ENCODE peak calls at places on chromosomes 13 and 19, in nine cellular contexts. One of them, this sample, is unnamed.

GRCh38 chr13:79079351-79079839 is 326.7 kb downstream of the RBM26 start:
- DNase-seq in CD4-positive, CD25-positive, alpha-beta regulatory T cell: no peak
- DNase-seq in heart right ventricle: no peak
- DNase-seq in pancreas: no peak
- DNase-seq in AG10803: no peak
- DNase-seq in fibroblast of mammary gland: no peak
- DNase-seq in PC-9: peak; percentile 2
- DNase-seq in fibroblast of villous mesenchyme: no peak
- DNase-seq in AG04450: no peak
- DNase-seq in this sample: no peak

GRCh38 chr13:45511310-45512147 is 46.8 kb downstream of the COG3 start:
- DNase-seq in CD4-positive, CD25-positive, alpha-beta regulatory T cell: peak; percentile 65
- DNase-seq in heart right ventricle: no peak
- DNase-seq in pancreas: no peak
- DNase-seq in AG10803: peak; percentile 73
- DNase-seq in fibroblast of mammary gland: peak; percentile 81
- DNase-seq in PC-9: peak; percentile 29
- DNase-seq in fibroblast of villous mesenchyme: peak; percentile 81
- DNase-seq in AG04450: peak; percentile 50
- DNase-seq in this sample: no peak

GRCh38 chr19:5627395-5627904 is 4.6 kb downstream of the SAFB start:
- DNase-seq in CD4-positive, CD25-positive, alpha-beta regulatory T cell: no peak
- DNase-seq in heart right ventricle: peak; percentile 40
- DNase-seq in pancreas: no peak
- DNase-seq in AG10803: peak; percentile 43
- DNase-seq in fibroblast of mammary gland: peak; percentile 76
- DNase-seq in PC-9: no peak
- DNase-seq in fibroblast of villous mesenchyme: peak; percentile 31
- DNase-seq in AG04450: no peak
- DNase-seq in this sample: peak; percentile 56

GRCh38 chr13:112428704-112429103 is 52.5 kb downstream of the SPACA7 start:
- DNase-seq in CD4-positive, CD25-positive, alpha-beta regulatory T cell: no peak
- DNase-seq in heart right ventricle: no peak
- DNase-seq in pancreas: no peak
- DNase-seq in AG10803: no peak
- DNase-seq in fibroblast of mammary gland: no peak
- DNase-seq in PC-9: no peak
- DNase-seq in fibroblast of villous mesenchyme: no peak
- DNase-seq in AG04450: no peak
- DNase-seq in this sample: no peak

GRCh38 chr13:105762096-105762495 is 773.4 kb downstream of the EFNB2 start:
- DNase-seq in CD4-positive, CD25-positive, alpha-beta regulatory T cell: no peak
- DNase-seq in heart right ventricle: no peak
- DNase-seq in pancreas: no peak
- DNase-seq in AG10803: no peak
- DNase-seq in fibroblast of mammary gland: no peak
- DNase-seq in PC-9: no peak
- DNase-seq in fibroblast of villous mesenchyme: no peak
- DNase-seq in AG04450: no peak
- DNase-seq in this sample: no peak

GRCh38 chr19:5447700-5448311 is 7.4 kb upstream of the ZNRF4 start:
- DNase-seq in CD4-positive, CD25-positive, alpha-beta regulatory T cell: no peak
- DNase-seq in heart right ventricle: no peak
- DNase-seq in pancreas: no peak
- DNase-seq in AG10803: peak; percentile 34
- DNase-seq in fibroblast of mammary gland: no peak
- DNase-seq in PC-9: no peak
- DNase-seq in fibroblast of villous mesenchyme: no peak
- DNase-seq in AG04450: no peak
- DNase-seq in this sample: no peak

GRCh38 chr13:72208112-72208645 is 341.2 kb upstream of the DACH1 start:
- DNase-seq in CD4-positive, CD25-positive, alpha-beta regulatory T cell: no peak
- DNase-seq in heart right ventricle: no peak
- DNase-seq in pancreas: no peak
- DNase-seq in AG10803: no peak
- DNase-seq in fibroblast of mammary gland: no peak
- DNase-seq in PC-9: no peak
- DNase-seq in fibroblast of villous mesenchyme: no peak
- DNase-seq in AG04450: no peak
- DNase-seq in this sample: no peak

GRCh38 chr13:97904059-97904458 is 49.4 kb upstream of the IPO5 start:
- DNase-seq in CD4-positive, CD25-positive, alpha-beta regulatory T cell: no peak
- DNase-seq in heart right ventricle: no peak
- DNase-seq in pancreas: no peak
- DNase-seq in AG10803: peak; percentile 86
- DNase-seq in fibroblast of mammary gland: no peak
- DNase-seq in PC-9: no peak
- DNase-seq in fibroblast of villous mesenchyme: no peak
- DNase-seq in AG04450: no peak
- DNase-seq in this sample: no peak

GRCh38 chr19:2246801-2247361 is 2.2 kb upstream of the AMH start:
- DNase-seq in CD4-positive, CD25-positive, alpha-beta regulatory T cell: no peak
- DNase-seq in heart right ventricle: peak; percentile 73
- DNase-seq in pancreas: peak; percentile 56
- DNase-seq in AG10803: peak; percentile 36
- DNase-seq in fibroblast of mammary gland: peak; percentile 73
- DNase-seq in PC-9: no peak
- DNase-seq in fibroblast of villous mesenchyme: no peak
- DNase-seq in AG04450: no peak
- DNase-seq in this sample: no peak

GRCh38 chr13:19769854-19770253 is 12.9 kb downstream of the PSPC1 start:
- DNase-seq in CD4-positive, CD25-positive, alpha-beta regulatory T cell: no peak
- DNase-seq in heart right ventricle: no peak
- DNase-seq in pancreas: no peak
- DNase-seq in AG10803: no peak
- DNase-seq in fibroblast of mammary gland: no peak
- DNase-seq in PC-9: no peak
- DNase-seq in fibroblast of villous mesenchyme: no peak
- DNase-seq in AG04450: no peak
- DNase-seq in this sample: no peak

GRCh38 chr13:19764237-19764636 is 18.5 kb downstream of the PSPC1 start:
- DNase-seq in CD4-positive, CD25-positive, alpha-beta regulatory T cell: no peak
- DNase-seq in heart right ventricle: no peak
- DNase-seq in pancreas: no peak
- DNase-seq in AG10803: no peak
- DNase-seq in fibroblast of mammary gland: no peak
- DNase-seq in PC-9: no peak
- DNase-seq in fibroblast of villous mesenchyme: no peak
- DNase-seq in AG04450: no peak
- DNase-seq in this sample: no peak

GRCh38 chr13:19767966-19768365 is 14.8 kb downstream of the PSPC1 start:
- DNase-seq in CD4-positive, CD25-positive, alpha-beta regulatory T cell: no peak
- DNase-seq in heart right ventricle: no peak
- DNase-seq in pancreas: no peak
- DNase-seq in AG10803: no peak
- DNase-seq in fibroblast of mammary gland: no peak
- DNase-seq in PC-9: no peak
- DNase-seq in fibroblast of villous mesenchyme: no peak
- DNase-seq in AG04450: no peak
- DNase-seq in this sample: no peak

GRCh38 chr13:19763618-19764017 is 19.1 kb downstream of the PSPC1 start:
- DNase-seq in CD4-positive, CD25-positive, alpha-beta regulatory T cell: no peak
- DNase-seq in heart right ventricle: no peak
- DNase-seq in pancreas: no peak
- DNase-seq in AG10803: no peak
- DNase-seq in fibroblast of mammary gland: no peak
- DNase-seq in PC-9: no peak
- DNase-seq in fibroblast of villous mesenchyme: no peak
- DNase-seq in AG04450: no peak
- DNase-seq in this sample: no peak

DNA sequence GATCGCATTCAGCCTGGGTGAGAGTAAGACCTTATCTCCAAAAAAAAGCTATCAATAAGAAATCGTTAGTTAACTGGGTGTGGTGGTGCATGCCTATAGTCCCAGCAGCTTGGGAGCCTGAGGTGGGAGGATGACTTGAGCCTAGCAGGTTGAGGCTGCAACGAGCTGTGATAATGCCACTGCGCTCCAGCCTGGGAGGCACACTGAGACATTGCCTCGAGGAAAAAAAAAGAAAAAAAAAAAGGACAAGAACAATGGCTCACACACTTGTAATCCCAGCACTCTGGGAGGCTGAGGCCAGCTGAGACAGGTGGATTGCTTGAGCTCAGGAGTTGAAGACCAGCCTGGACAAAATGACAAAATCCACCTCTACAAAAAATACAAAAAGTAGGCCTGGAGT is 16.1 kb downstream of the PSPC1 start:
- DNase-seq in CD4-positive, CD25-positive, alpha-beta regulatory T cell: no peak
- DNase-seq in heart right ventricle: no peak
- DNase-seq in pancreas: no peak
- DNase-seq in AG10803: no peak
- DNase-seq in fibroblast of mammary gland: no peak
- DNase-seq in PC-9: no peak
- DNase-seq in fibroblast of villous mesenchyme: no peak
- DNase-seq in AG04450: no peak
- DNase-seq in this sample: no peak
- H3K4me3 ChIP-seq in CD4-positive, CD25-positive, alpha-beta regulatory T cell: peak overlapping the region; percentile 28
- H3K4me3 ChIP-seq in heart right ventricle: no peak overlapping the region
- H3K4me3 ChIP-seq in pancreas: no peak overlapping the region
- H3K4me3 ChIP-seq in AG10803: no peak overlapping the region
- H3K4me3 ChIP-seq in fibroblast of mammary gland: no peak overlapping the region
- H3K4me3 ChIP-seq in PC-9: no peak overlapping the region
- H3K4me3 ChIP-seq in fibroblast of villous mesenchyme: no peak overlapping the region
- H3K4me3 ChIP-seq in AG04450: no peak overlapping the region
- H3K4me3 ChIP-seq in this sample: no peak overlapping the region

DNA sequence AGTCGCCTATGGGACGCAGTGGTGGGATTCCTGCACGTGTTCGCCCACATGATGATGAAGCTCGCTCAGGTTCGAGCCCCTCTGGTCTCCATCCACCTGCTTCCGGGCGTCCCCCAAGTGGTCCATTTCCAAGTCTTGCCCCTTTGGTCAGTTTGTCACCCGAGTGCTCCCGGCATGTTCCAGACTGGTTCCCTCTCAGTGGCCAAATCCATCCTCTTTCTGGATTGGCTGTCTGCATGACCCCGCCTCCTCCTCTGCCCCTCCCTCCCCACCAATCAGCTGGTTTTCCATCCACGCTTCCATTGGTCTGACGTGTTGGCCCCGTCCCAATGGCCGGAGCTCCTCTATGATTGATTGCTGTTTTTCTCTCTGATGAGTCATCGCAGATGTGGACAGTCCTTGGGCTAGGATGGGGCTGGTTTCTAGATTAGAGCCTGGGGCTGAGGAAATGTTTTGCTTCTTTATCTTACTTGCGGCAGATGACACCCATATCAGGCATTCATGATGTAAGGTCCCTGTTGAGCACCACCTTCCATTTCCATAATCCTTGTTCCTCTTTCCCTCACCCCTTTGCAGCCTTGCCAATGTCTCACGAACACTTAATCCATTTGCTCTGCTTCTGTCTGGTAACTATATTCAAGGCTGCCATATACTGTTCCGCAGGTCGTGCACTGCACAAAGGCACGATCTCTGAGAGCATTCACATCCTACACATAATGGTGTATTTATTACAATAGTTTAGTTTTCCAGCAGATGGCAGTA is 73.8 kb downstream of the MAP4K1 start:
- DNase-seq in CD4-positive, CD25-positive, alpha-beta regulatory T cell: no peak
- DNase-seq in heart right ventricle: peak; percentile 38
- DNase-seq in pancreas: peak; percentile 61
- DNase-seq in AG10803: peak; percentile 76
- DNase-seq in fibroblast of mammary gland: peak; percentile 93
- DNase-seq in PC-9: peak; percentile 60
- DNase-seq in fibroblast of villous mesenchyme: peak; percentile 90
- DNase-seq in AG04450: peak; percentile 24
- DNase-seq in this sample: peak; percentile 54
- H3K4me3 ChIP-seq in CD4-positive, CD25-positive, alpha-beta regulatory T cell: peak overlapping the region; percentile 49
- H3K4me3 ChIP-seq in heart right ventricle: no peak overlapping the region
- H3K4me3 ChIP-seq in pancreas: no peak overlapping the region
- H3K4me3 ChIP-seq in AG10803: peak overlapping the region; percentile 37
- H3K4me3 ChIP-seq in fibroblast of mammary gland: peak overlapping the region; percentile 19
- H3K4me3 ChIP-seq in PC-9: no peak overlapping the region
- H3K4me3 ChIP-seq in fibroblast of villous mesenchyme: peak overlapping the region; percentile 49
- H3K4me3 ChIP-seq in AG04450: no peak overlapping the region
- H3K4me3 ChIP-seq in this sample: no peak overlapping the region

GRCh38 chr19:38250821-38251563 is 5.2 kb downstream of the PPP1R14A start:
- DNase-seq in CD4-positive, CD25-positive, alpha-beta regulatory T cell: no peak
- DNase-seq in heart right ventricle: peak; percentile 88
- DNase-seq in pancreas: peak; percentile 71
- DNase-seq in AG10803: no peak
- DNase-seq in fibroblast of mammary gland: no peak
- DNase-seq in PC-9: no peak
- DNase-seq in fibroblast of villous mesenchyme: peak; percentile 59
- DNase-seq in AG04450: no peak
- DNase-seq in this sample: no peak

GRCh38 chr19:38253788-38254187 is 2.4 kb downstream of the PPP1R14A start:
- DNase-seq in CD4-positive, CD25-positive, alpha-beta regulatory T cell: no peak
- DNase-seq in heart right ventricle: no peak
- DNase-seq in pancreas: no peak
- DNase-seq in AG10803: no peak
- DNase-seq in fibroblast of mammary gland: no peak
- DNase-seq in PC-9: no peak
- DNase-seq in fibroblast of villous mesenchyme: no peak
- DNase-seq in AG04450: no peak
- DNase-seq in this sample: no peak

GRCh38 chr19:38251564-38252051 is 4.6 kb downstream of the PPP1R14A start:
- DNase-seq in CD4-positive, CD25-positive, alpha-beta regulatory T cell: no peak
- DNase-seq in heart right ventricle: peak; percentile 79
- DNase-seq in pancreas: no peak
- DNase-seq in AG10803: peak; percentile 31
- DNase-seq in fibroblast of mammary gland: no peak
- DNase-seq in PC-9: no peak
- DNase-seq in fibroblast of villous mesenchyme: no peak
- DNase-seq in AG04450: no peak
- DNase-seq in this sample: no peak

GRCh38 chr19:38252935-38253691 is 3.1 kb downstream of the PPP1R14A start:
- DNase-seq in CD4-positive, CD25-positive, alpha-beta regulatory T cell: no peak
- DNase-seq in heart right ventricle: peak; percentile 69
- DNase-seq in pancreas: no peak
- DNase-seq in AG10803: no peak
- DNase-seq in fibroblast of mammary gland: no peak
- DNase-seq in PC-9: no peak
- DNase-seq in fibroblast of villous mesenchyme: no peak
- DNase-seq in AG04450: no peak
- DNase-seq in this sample: no peak

GRCh38 chr19:38252385-38252784 is 3.8 kb downstream of the PPP1R14A start:
- DNase-seq in CD4-positive, CD25-positive, alpha-beta regulatory T cell: no peak
- DNase-seq in heart right ventricle: no peak
- DNase-seq in pancreas: no peak
- DNase-seq in AG10803: no peak
- DNase-seq in fibroblast of mammary gland: no peak
- DNase-seq in PC-9: no peak
- DNase-seq in fibroblast of villous mesenchyme: no peak
- DNase-seq in AG04450: no peak
- DNase-seq in this sample: no peak
- H3K4me3 ChIP-seq in CD4-positive, CD25-positive, alpha-beta regulatory T cell: no peak overlapping the region
- H3K4me3 ChIP-seq in heart right ventricle: peak overlapping the region; percentile 49
- H3K4me3 ChIP-seq in pancreas: no peak overlapping the region
- H3K4me3 ChIP-seq in AG10803: no peak overlapping the region
- H3K4me3 ChIP-seq in fibroblast of mammary gland: no peak overlapping the region
- H3K4me3 ChIP-seq in PC-9: no peak overlapping the region
- H3K4me3 ChIP-seq in fibroblast of villous mesenchyme: no peak overlapping the region
- H3K4me3 ChIP-seq in AG04450: no peak overlapping the region
- H3K4me3 ChIP-seq in this sample: no peak overlapping the region

DNA sequence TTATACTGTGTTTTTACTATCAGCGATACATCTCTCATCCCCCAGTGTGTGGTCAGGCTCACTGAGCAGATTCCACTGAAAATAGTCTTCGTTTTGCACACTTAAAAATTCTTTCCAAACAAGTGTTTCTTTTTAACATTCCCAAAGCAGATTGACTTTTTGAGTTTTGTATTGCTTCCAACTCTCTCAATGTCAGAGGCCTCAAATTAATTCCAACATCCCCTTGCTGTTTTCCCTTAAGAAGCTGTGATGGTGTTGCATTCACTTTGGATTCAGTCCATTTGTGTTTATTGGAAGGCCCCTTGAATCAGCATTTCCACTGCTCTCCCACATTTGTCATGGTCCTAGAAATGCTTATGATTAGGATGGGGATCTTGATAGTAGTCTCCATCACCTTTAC is 228.7 kb downstream of the KCNRG start:
- DNase-seq in CD4-positive, CD25-positive, alpha-beta regulatory T cell: no peak
- DNase-seq in heart right ventricle: no peak
- DNase-seq in pancreas: no peak
- DNase-seq in AG10803: peak; percentile 8
- DNase-seq in fibroblast of mammary gland: no peak
- DNase-seq in PC-9: no peak
- DNase-seq in fibroblast of villous mesenchyme: no peak
- DNase-seq in AG04450: no peak
- DNase-seq in this sample: no peak
- H3K4me3 ChIP-seq in CD4-positive, CD25-positive, alpha-beta regulatory T cell: no peak overlapping the region
- H3K4me3 ChIP-seq in heart right ventricle: no peak overlapping the region
- H3K4me3 ChIP-seq in pancreas: no peak overlapping the region
- H3K4me3 ChIP-seq in AG10803: no peak overlapping the region
- H3K4me3 ChIP-seq in fibroblast of mammary gland: no peak overlapping the region
- H3K4me3 ChIP-seq in PC-9: no peak overlapping the region
- H3K4me3 ChIP-seq in fibroblast of villous mesenchyme: no peak overlapping the region
- H3K4me3 ChIP-seq in AG04450: no peak overlapping the region
- H3K4me3 ChIP-seq in this sample: no peak overlapping the region

This sample was measured in lung.